ENCODE peak calls at places on chromosomes 11 and 22, in nine cellular contexts. I is Right ventricle myocardium superior; S is NCI-H345; T is SK-N-DZ; P is activated CD4-positive, alpha-beta T cell treated with anti-CD3 and anti-CD28 coated beads for 24 hours; K is SK-N-SH; H is epithelial cell of esophagus; R is iris pigment epithelial cell; E is Daoy. C is an unnamed sample.

GRCh38 chr11:126817096-126817495 is 183.5 kb downstream of the KIRREL3 start:
- DNase-seq in H (no peak), R (no peak), T (no peak), S (no peak), I (no peak), P (no peak), E (peak; percentile 73), K (no peak), C (no peak)

GRCh38 chr22:18058770-18059169 is 19.0 kb upstream of the PEX26 start:
- DNase-seq in S (no peak), E (no peak), P (no peak), I (no peak), R (no peak), H (no peak), K (no peak), T (no peak), C (no peak)

GRCh38 chr22:46813816-46814597 is 51.6 kb downstream of the TBC1D22A start:
- DNase-seq in R (peak; percentile 77), T (no peak), K (no peak), P (no peak), E (no peak), S (no peak), H (peak; percentile 41), I (no peak), C (no peak)

GRCh38 chr22:46042786-46043185 is 65.8 kb upstream of the WNT7B start:
- DNase-seq in P (no peak), T (no peak), R (no peak), H (no peak), E (no peak), S (no peak), I (no peak), K (no peak), C (no peak)

GRCh38 chr11:76453248-76453647 is 8.4 kb downstream of the EMSY start:
- DNase-seq in K (no peak), T (no peak), P (no peak), E (no peak), I (no peak), H (no peak), R (no peak), S (no peak), C (no peak)

GRCh38 chr22:39579909-39580571 is 9.5 kb downstream of the CACNA1I start:
- DNase-seq in I (no peak), R (no peak), T (no peak), H (no peak), S (no peak), P (no peak), K (no peak), E (no peak), C (no peak)

GRCh38 chr11:49995559-49995958 is 13.2 kb upstream of the OR4C12 start:
- DNase-seq in T (peak; percentile 64), S (peak; percentile 55), E (peak; percentile 54), I (no peak), H (peak; percentile 69), R (peak; percentile 52), K (peak; percentile 18), P (no peak), C (peak; percentile 80)

GRCh38 chr22:19011075-19011474 is 75.0 kb upstream of the PRODH start:
- DNase-seq in I (no peak), P (no peak), K (no peak), E (no peak), R (no peak), H (peak; percentile 30), T (no peak), S (no peak), C (no peak)

GRCh38 chr11:119671561-119672015 is 57.4 kb downstream of the NECTIN1 start:
- DNase-seq in S (no peak), H (peak; percentile 56), P (no peak), I (peak; percentile 64), K (peak; percentile 83), E (no peak), T (no peak), R (peak; percentile 32), C (no peak)

GRCh38 chr22:36816635-36817428 is at the start of gene PVALB:
- DNase-seq in S (peak; percentile 46), K (peak; percentile 91), P (no peak), I (peak; percentile 51), H (peak; percentile 40), E (peak; percentile 51), R (peak; percentile 52), T (no peak), C (no peak)

GRCh38 chr11:16825968-16826367 is 87.5 kb downstream of the C11orf58 start:
- DNase-seq in S (no peak), R (no peak), T (no peak), K (no peak), I (no peak), H (no peak), E (no peak), P (no peak), C (no peak)

GRCh38 chr11:117924631-117925170 is 4.5 kb downstream of the TMPRSS13 start:
- DNase-seq in R (no peak), P (no peak), K (no peak), S (no peak), E (no peak), T (no peak), H (no peak), I (no peak), C (no peak)

GRCh38 chr11:83671295-83671694 is 385.1 kb upstream of the CCDC90B start:
- DNase-seq in S (peak; percentile 17), I (no peak), H (peak; percentile 6), R (no peak), K (no peak), P (no peak), T (no peak), E (no peak), C (no peak)

GRCh38 chr22:47837703-47838102 is 1075.3 kb downstream of the TBC1D22A start:
- DNase-seq in I (no peak), H (peak; percentile 11), E (peak; percentile 39), S (peak; percentile 26), R (peak; percentile 27), K (peak; percentile 20), T (peak; percentile 21), P (no peak), C (peak; percentile 54)

GRCh38 chr11:8095831-8096522 is 15.0 kb downstream of the TUB start:
- DNase-seq in P (no peak), T (no peak), H (no peak), I (no peak), R (no peak), S (no peak), E (no peak), K (no peak), C (no peak)

C was measured in OCI-M1.